ENCODE peak calls at places on chromosome 11, in five cellular contexts. C, R, X, M and K are unnamed samples.
A peak's percentile ranks its signal among the peaks of the same experiment; 100 is the strongest.

GRCh38 chr11:33835143-33835878 is 56.6 kb downstream of the LMO2 start:
- DNase-seq in C (peak; percentile 10), M (peak; percentile 71), X (no peak), R (no peak), K (peak; percentile 84)

GRCh38 chr11:95282337-95282751 is 51.3 kb upstream of the SESN3 start:
- DNase-seq in R (no peak), M (no peak), C (no peak), X (no peak), K (no peak)

GRCh38 chr11:57094206-57094940 is 87.4 kb upstream of the LRRC55 start:
- DNase-seq in M (peak; percentile 50), C (no peak), R (no peak), X (no peak), K (peak; percentile 21)

GRCh38 chr11:9385288-9385902 is 943 bp downstream of the IPO7 start:
- DNase-seq in M (no peak), C (no peak), X (peak; percentile 21), R (no peak), K (no peak)

GRCh38 chr11:3703383-3703782 is 32.2 kb upstream of the CHRNA10 start:
- DNase-seq in C (no peak), M (no peak), X (no peak), R (no peak), K (no peak)

GRCh38 chr11:124278261-124278660 is 22.1 kb downstream of the OR8G5 start:
- DNase-seq in R (no peak), X (no peak), C (no peak), M (no peak), K (no peak)

GRCh38 chr11:21931436-21932101 is 261.3 kb upstream of the ANO5 start:
- DNase-seq in R (no peak), X (no peak), C (no peak), M (no peak), K (no peak)

GRCh38 chr11:23866641-23867040 is 630.2 kb upstream of the LUZP2 start:
- DNase-seq in R (no peak), X (no peak), M (no peak), C (no peak), K (peak; percentile 37)

GRCh38 chr11:65498977-65499712 is at the start of gene MALAT1:
- DNase-seq in R (peak; percentile 91), C (peak; percentile 94), X (peak; percentile 92), M (peak; percentile 96), K (peak; percentile 95)

GRCh38 chr11:73939096-73939495 is 11.7 kb upstream of the DNAJB13 start:
- DNase-seq in C (no peak), R (no peak), X (no peak), M (peak; percentile 26), K (no peak)

GRCh38 chr11:57713849-57714248 is 1.5 kb downstream of the TMX2 start:
- DNase-seq in M (no peak), R (no peak), C (no peak), X (no peak), K (no peak)